ENCODE peak calls at places on chromosomes 6 and 20, in seven cellular contexts. One of them, this sample, is unnamed.
A peak's percentile ranks its signal among the peaks of the same experiment; 100 is the strongest.

GRCh38 chr6:137493218-137494038 is 766 bp downstream of the OLIG3 start:
- DNase-seq in WTC11: peak; percentile 61
- DNase-seq in mucosa of descending colon: peak; percentile 39
- DNase-seq in MM.1S: no peak
- DNase-seq in left lung: no peak
- DNase-seq in lower leg skin: no peak
- DNase-seq in tibial artery: no peak
- DNase-seq in this sample: no peak

GRCh38 chr6:34934516-34934915 is 45.5 kb downstream of the ANKS1A start:
- DNase-seq in mucosa of descending colon: peak; percentile 39
- DNase-seq in WTC11: no peak
- DNase-seq in left lung: peak; percentile 48
- DNase-seq in tibial artery: peak; percentile 89
- DNase-seq in MM.1S: no peak
- DNase-seq in lower leg skin: peak; percentile 62
- DNase-seq in this sample: peak; percentile 32

GRCh38 chr6:10425973-10426780 is 11.3 kb upstream of the TFAP2A start:
- DNase-seq in WTC11: peak; percentile 60
- DNase-seq in lower leg skin: no peak
- DNase-seq in MM.1S: peak; percentile 71
- DNase-seq in left lung: no peak
- DNase-seq in mucosa of descending colon: no peak
- DNase-seq in tibial artery: no peak
- DNase-seq in this sample: no peak

GRCh38 chr20:23350855-23351838 is 556 bp downstream of the NXT1 start:
- DNase-seq in tibial artery: peak; percentile 79
- DNase-seq in lower leg skin: peak; percentile 49
- DNase-seq in MM.1S: peak; percentile 48
- DNase-seq in WTC11: peak; percentile 61
- DNase-seq in mucosa of descending colon: peak; percentile 72
- DNase-seq in left lung: peak; percentile 65
- DNase-seq in this sample: peak; percentile 48

GRCh38 chr20:63337786-63338420 is 23.2 kb downstream of the CHRNA4 start:
- DNase-seq in WTC11: no peak
- DNase-seq in lower leg skin: no peak
- DNase-seq in MM.1S: no peak
- DNase-seq in left lung: no peak
- DNase-seq in mucosa of descending colon: no peak
- DNase-seq in tibial artery: no peak
- DNase-seq in this sample: no peak

GRCh38 chr20:63082308-63082938 is 75.7 kb upstream of the BHLHE23 start:
- DNase-seq in lower leg skin: no peak
- DNase-seq in mucosa of descending colon: peak; percentile 69
- DNase-seq in left lung: peak; percentile 23
- DNase-seq in tibial artery: peak; percentile 60
- DNase-seq in MM.1S: peak; percentile 30
- DNase-seq in WTC11: peak; percentile 86
- DNase-seq in this sample: no peak

GRCh38 chr6:16961577-16961976 is 140.3 kb upstream of the STMND1 start:
- DNase-seq in lower leg skin: no peak
- DNase-seq in WTC11: no peak
- DNase-seq in mucosa of descending colon: no peak
- DNase-seq in left lung: no peak
- DNase-seq in tibial artery: no peak
- DNase-seq in MM.1S: no peak
- DNase-seq in this sample: no peak

GRCh38 chr20:10178727-10179313 is 39.8 kb upstream of the SNAP25 start:
- DNase-seq in MM.1S: no peak
- DNase-seq in left lung: no peak
- DNase-seq in tibial artery: no peak
- DNase-seq in lower leg skin: no peak
- DNase-seq in mucosa of descending colon: no peak
- DNase-seq in WTC11: no peak
- DNase-seq in this sample: no peak

GRCh38 chr6:90758741-90759140 is 171.9 kb upstream of the MAP3K7 start:
- DNase-seq in MM.1S: no peak
- DNase-seq in tibial artery: no peak
- DNase-seq in WTC11: peak; percentile 18
- DNase-seq in lower leg skin: no peak
- DNase-seq in left lung: no peak
- DNase-seq in mucosa of descending colon: no peak
- DNase-seq in this sample: no peak

GRCh38 chr6:47787620-47788497 is 6.0 kb downstream of the OPN5 start:
- DNase-seq in tibial artery: no peak
- DNase-seq in mucosa of descending colon: peak; percentile 58
- DNase-seq in WTC11: peak; percentile 71
- DNase-seq in MM.1S: peak; percentile 48
- DNase-seq in lower leg skin: peak; percentile 21
- DNase-seq in left lung: peak; percentile 46
- DNase-seq in this sample: no peak

GRCh38 chr6:43159599-43159998 is 11.5 kb upstream of the SRF start:
- DNase-seq in left lung: no peak
- DNase-seq in MM.1S: no peak
- DNase-seq in tibial artery: no peak
- DNase-seq in WTC11: no peak
- DNase-seq in mucosa of descending colon: no peak
- DNase-seq in lower leg skin: no peak
- DNase-seq in this sample: no peak

GRCh38 chr6:153994004-153994403 is 45.0 kb upstream of the OPRM1 start:
- DNase-seq in mucosa of descending colon: no peak
- DNase-seq in left lung: no peak
- DNase-seq in WTC11: no peak
- DNase-seq in lower leg skin: no peak
- DNase-seq in MM.1S: no peak
- DNase-seq in tibial artery: no peak
- DNase-seq in this sample: no peak

GRCh38 chr6:22917344-22917743 is 348.0 kb downstream of the HDGFL1 start:
- DNase-seq in tibial artery: no peak
- DNase-seq in mucosa of descending colon: no peak
- DNase-seq in lower leg skin: no peak
- DNase-seq in WTC11: no peak
- DNase-seq in MM.1S: no peak
- DNase-seq in left lung: no peak
- DNase-seq in this sample: no peak

GRCh38 chr20:49418156-49418555 is 64.3 kb downstream of the KCNB1 start:
- DNase-seq in WTC11: no peak
- DNase-seq in mucosa of descending colon: no peak
- DNase-seq in lower leg skin: no peak
- DNase-seq in MM.1S: no peak
- DNase-seq in left lung: no peak
- DNase-seq in tibial artery: no peak
- DNase-seq in this sample: no peak

GRCh38 chr20:46199198-46199597 is 81.1 kb downstream of the CD40 start:
- DNase-seq in tibial artery: no peak
- DNase-seq in mucosa of descending colon: no peak
- DNase-seq in lower leg skin: no peak
- DNase-seq in WTC11: peak; percentile 86
- DNase-seq in MM.1S: no peak
- DNase-seq in left lung: no peak
- DNase-seq in this sample: no peak

GRCh38 chr6:3061501-3061941 is 6.8 kb upstream of the RIPK1 start:
- DNase-seq in left lung: no peak
- DNase-seq in lower leg skin: no peak
- DNase-seq in mucosa of descending colon: no peak
- DNase-seq in WTC11: no peak
- DNase-seq in tibial artery: no peak
- DNase-seq in MM.1S: no peak
- DNase-seq in this sample: no peak

GRCh38 chr6:119148102-119148824 is 69.8 kb upstream of the FAM184A start:
- DNase-seq in lower leg skin: peak; percentile 55
- DNase-seq in left lung: no peak
- DNase-seq in mucosa of descending colon: peak; percentile 56
- DNase-seq in MM.1S: peak; percentile 53
- DNase-seq in WTC11: no peak
- DNase-seq in tibial artery: no peak
- DNase-seq in this sample: no peak

GRCh38 chr6:158631678-158632537 is 12.6 kb downstream of the DYNLT1 start:
- DNase-seq in tibial artery: peak; percentile 88
- DNase-seq in left lung: peak; percentile 66
- DNase-seq in MM.1S: no peak
- DNase-seq in WTC11: no peak
- DNase-seq in lower leg skin: peak; percentile 62
- DNase-seq in mucosa of descending colon: peak; percentile 80
- DNase-seq in this sample: no peak

GRCh38 chr6:23532227-23532626 is 593.8 kb upstream of the NRSN1 start:
- DNase-seq in tibial artery: no peak
- DNase-seq in WTC11: no peak
- DNase-seq in lower leg skin: no peak
- DNase-seq in MM.1S: no peak
- DNase-seq in mucosa of descending colon: no peak
- DNase-seq in left lung: no peak
- DNase-seq in this sample: no peak

GRCh38 chr6:168574075-168574698 is 133.2 kb downstream of the SMOC2 start:
- DNase-seq in WTC11: no peak
- DNase-seq in lower leg skin: no peak
- DNase-seq in mucosa of descending colon: no peak
- DNase-seq in left lung: no peak
- DNase-seq in MM.1S: no peak
- DNase-seq in tibial artery: no peak
- DNase-seq in this sample: no peak

GRCh38 chr6:57173886-57174510 is 1.9 kb downstream of the BAG2 start:
- DNase-seq in tibial artery: no peak
- DNase-seq in mucosa of descending colon: no peak
- DNase-seq in lower leg skin: no peak
- DNase-seq in MM.1S: no peak
- DNase-seq in WTC11: no peak
- DNase-seq in left lung: no peak
- DNase-seq in this sample: no peak

GRCh38 chr6:170186909-170187668 is 103.8 kb downstream of the DLL1 start:
- DNase-seq in tibial artery: no peak
- DNase-seq in lower leg skin: no peak
- DNase-seq in MM.1S: no peak
- DNase-seq in WTC11: no peak
- DNase-seq in left lung: no peak
- DNase-seq in mucosa of descending colon: no peak
- DNase-seq in this sample: no peak

GRCh38 chr20:32289661-32290431 is 12.4 kb downstream of the KIF3B start:
- DNase-seq in mucosa of descending colon: peak; percentile 81
- DNase-seq in tibial artery: peak; percentile 16
- DNase-seq in left lung: no peak
- DNase-seq in MM.1S: no peak
- DNase-seq in WTC11: no peak
- DNase-seq in lower leg skin: no peak
- DNase-seq in this sample: no peak

GRCh38 chr6:14464049-14464448 is 346.5 kb downstream of the CD83 start:
- DNase-seq in tibial artery: no peak
- DNase-seq in left lung: no peak
- DNase-seq in WTC11: no peak
- DNase-seq in mucosa of descending colon: no peak
- DNase-seq in MM.1S: no peak
- DNase-seq in lower leg skin: no peak
- DNase-seq in this sample: no peak
- TF ChIP-seq CTCF in tibial artery: no peak
- TF ChIP-seq CTCF in left lung: no peak
- TF ChIP-seq CTCF in WTC11: no peak
- TF ChIP-seq CTCF in mucosa of descending colon: no peak
- TF ChIP-seq CTCF in MM.1S: no peak
- TF ChIP-seq CTCF in lower leg skin: no peak
- TF ChIP-seq CTCF in this sample: no peak

DNA sequence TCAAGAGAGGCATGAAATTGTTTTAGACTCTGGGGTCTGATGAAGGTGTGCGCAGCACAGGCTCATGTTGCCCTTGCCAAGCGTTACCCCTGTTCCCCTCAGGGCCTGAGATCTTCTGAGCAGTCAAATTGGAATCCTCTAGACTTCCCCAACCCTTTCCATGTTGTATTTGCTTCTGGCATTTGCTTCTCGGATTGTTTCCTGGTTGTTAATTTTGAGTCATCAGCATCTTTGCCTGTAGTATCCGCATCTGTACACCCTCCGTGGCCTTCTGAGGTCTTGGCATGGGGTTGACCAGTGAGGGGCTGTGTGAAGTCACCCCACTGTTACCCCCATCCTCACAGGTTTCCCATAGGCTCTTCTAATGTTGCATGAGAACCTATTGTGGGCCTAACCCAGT is 40.9 kb downstream of the SLC24A3 start:
- DNase-seq in WTC11: no peak
- DNase-seq in left lung: no peak
- DNase-seq in mucosa of descending colon: no peak
- DNase-seq in lower leg skin: no peak
- DNase-seq in tibial artery: no peak
- DNase-seq in MM.1S: no peak
- DNase-seq in this sample: no peak
- TF ChIP-seq CTCF in WTC11: no peak
- TF ChIP-seq CTCF in left lung: no peak
- TF ChIP-seq CTCF in mucosa of descending colon: no peak
- TF ChIP-seq CTCF in lower leg skin: no peak
- TF ChIP-seq CTCF in tibial artery: no peak
- TF ChIP-seq CTCF in MM.1S: no peak
- TF ChIP-seq CTCF in this sample: no peak

GRCh38 chr6:20025681-20026080 is 186.6 kb downstream of the MBOAT1 start:
- DNase-seq in left lung: no peak
- DNase-seq in mucosa of descending colon: no peak
- DNase-seq in lower leg skin: no peak
- DNase-seq in WTC11: no peak
- DNase-seq in tibial artery: no peak
- DNase-seq in MM.1S: no peak
- DNase-seq in this sample: no peak

GRCh38 chr6:20024979-20025378 is 187.3 kb downstream of the MBOAT1 start:
- DNase-seq in lower leg skin: no peak
- DNase-seq in mucosa of descending colon: no peak
- DNase-seq in WTC11: no peak
- DNase-seq in tibial artery: no peak
- DNase-seq in left lung: no peak
- DNase-seq in MM.1S: no peak
- DNase-seq in this sample: no peak

GRCh38 chr6:20024316-20024673 is 187.1 kb downstream of the ID4 start:
- DNase-seq in mucosa of descending colon: no peak
- DNase-seq in lower leg skin: no peak
- DNase-seq in tibial artery: no peak
- DNase-seq in MM.1S: no peak
- DNase-seq in WTC11: no peak
- DNase-seq in left lung: no peak
- DNase-seq in this sample: no peak

GRCh38 chr6:20020526-20020925 is 183.4 kb downstream of the ID4 start:
- DNase-seq in MM.1S: no peak
- DNase-seq in WTC11: no peak
- DNase-seq in mucosa of descending colon: no peak
- DNase-seq in lower leg skin: no peak
- DNase-seq in left lung: no peak
- DNase-seq in tibial artery: no peak
- DNase-seq in this sample: no peak

DNA sequence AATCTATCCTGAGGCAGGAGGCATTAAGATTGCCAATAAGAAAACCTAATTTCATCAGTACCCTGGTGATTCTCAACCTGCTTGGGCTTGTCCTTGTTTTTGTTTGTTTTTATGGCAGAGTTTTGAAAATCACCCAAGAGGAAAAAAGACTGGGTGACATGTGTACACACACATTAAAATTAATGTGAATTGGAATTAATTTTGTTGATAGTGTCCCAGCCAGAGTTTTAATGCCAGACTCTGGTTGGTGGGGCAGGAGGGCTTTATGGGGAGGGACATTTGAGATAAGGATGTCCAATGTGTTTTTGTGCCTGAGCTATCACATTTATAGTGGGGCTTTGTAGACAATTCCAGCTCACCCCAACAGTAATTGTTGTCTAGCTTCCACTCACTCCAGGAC is 184.6 kb downstream of the ID4 start:
- DNase-seq in MM.1S: no peak
- DNase-seq in lower leg skin: no peak
- DNase-seq in left lung: no peak
- DNase-seq in mucosa of descending colon: no peak
- DNase-seq in tibial artery: no peak
- DNase-seq in WTC11: no peak
- DNase-seq in this sample: no peak
- TF ChIP-seq CTCF in MM.1S: no peak
- TF ChIP-seq CTCF in lower leg skin: no peak
- TF ChIP-seq CTCF in left lung: no peak
- TF ChIP-seq CTCF in mucosa of descending colon: no peak
- TF ChIP-seq CTCF in tibial artery: no peak
- TF ChIP-seq CTCF in WTC11: no peak
- TF ChIP-seq CTCF in this sample: no peak

GRCh38 chr6:29651413-29652197 is 5.3 kb upstream of the MOG start:
- DNase-seq in left lung: no peak
- DNase-seq in tibial artery: no peak
- DNase-seq in lower leg skin: no peak
- DNase-seq in mucosa of descending colon: no peak
- DNase-seq in WTC11: no peak
- DNase-seq in MM.1S: peak; percentile 46
- DNase-seq in this sample: no peak
- TF ChIP-seq CTCF in left lung: peak; percentile 51
- TF ChIP-seq CTCF in tibial artery: peak; percentile 55
- TF ChIP-seq CTCF in lower leg skin: no peak
- TF ChIP-seq CTCF in mucosa of descending colon: peak; percentile 24
- TF ChIP-seq CTCF in WTC11: peak; percentile 49
- TF ChIP-seq CTCF in MM.1S: peak; percentile 67
- TF ChIP-seq CTCF in this sample: no peak